ENCODE peak calls at places on chromosomes 16 and 17, in four cellular contexts. One of them, this sample, is unnamed.

GRCh38 chr17:2192367-2193028 is 111.1 kb downstream of the SMG6 start:
- DNase-seq in RWPE2: peak; percentile 82
- DNase-seq in IMR-90: peak; percentile 99
- DNase-seq in AG04450: peak; percentile 93
- DNase-seq in this sample: peak; percentile 96

GRCh38 chr17:58335061-58335731 is 6.6 kb upstream of the TSPOAP1 start:
- DNase-seq in RWPE2: no peak
- DNase-seq in IMR-90: no peak
- DNase-seq in AG04450: no peak
- DNase-seq in this sample: no peak

GRCh38 chr16:81601008-81601428 is 156.4 kb downstream of the CMIP start:
- DNase-seq in RWPE2: peak; percentile 92
- DNase-seq in IMR-90: peak; percentile 72
- DNase-seq in AG04450: no peak
- DNase-seq in this sample: peak; percentile 98

GRCh38 chr17:65638221-65638940 is 76.9 kb upstream of the AXIN2 start:
- DNase-seq in RWPE2: no peak
- DNase-seq in IMR-90: peak; percentile 84
- DNase-seq in AG04450: peak; percentile 62
- DNase-seq in this sample: no peak

GRCh38 chr16:85151079-85151602 is 38.9 kb upstream of the CIBAR2 start:
- DNase-seq in RWPE2: no peak
- DNase-seq in IMR-90: no peak
- DNase-seq in AG04450: no peak
- DNase-seq in this sample: no peak

GRCh38 chr17:81483085-81483861 is 29.3 kb downstream of the ACTG1 start:
- DNase-seq in RWPE2: peak; percentile 73
- DNase-seq in IMR-90: no peak
- DNase-seq in AG04450: no peak
- DNase-seq in this sample: no peak

GRCh38 chr17:38702166-38702899 is 2.7 kb upstream of the MLLT6 start:
- DNase-seq in RWPE2: peak; percentile 89
- DNase-seq in IMR-90: peak; percentile 81
- DNase-seq in AG04450: peak; percentile 55
- DNase-seq in this sample: peak; percentile 54

GRCh38 chr16:55398683-55399230 is 74.8 kb downstream of the IRX6 start:
- DNase-seq in RWPE2: no peak
- DNase-seq in IMR-90: no peak
- DNase-seq in AG04450: no peak
- DNase-seq in this sample: no peak

GRCh38 chr17:35931794-35932419 is 1.3 kb upstream of the RDM1 start:
- DNase-seq in RWPE2: no peak
- DNase-seq in IMR-90: peak; percentile 27
- DNase-seq in AG04450: no peak
- DNase-seq in this sample: no peak

GRCh38 chr17:41962768-41963434 is 3.7 kb upstream of the CNP start:
- DNase-seq in RWPE2: no peak
- DNase-seq in IMR-90: peak; percentile 53
- DNase-seq in AG04450: peak; percentile 21
- DNase-seq in this sample: peak; percentile 37

GRCh38 chr16:10322723-10323527 is 62.9 kb upstream of the ATF7IP2 start:
- DNase-seq in RWPE2: no peak
- DNase-seq in IMR-90: no peak
- DNase-seq in AG04450: no peak
- DNase-seq in this sample: no peak

GRCh38 chr17:57255182-57255775 is 1.0 kb upstream of the MSI2 start:
- DNase-seq in RWPE2: no peak
- DNase-seq in IMR-90: no peak
- DNase-seq in AG04450: no peak
- DNase-seq in this sample: no peak

GRCh38 chr17:8556074-8556473 is 74.5 kb downstream of the MYH10 start:
- DNase-seq in RWPE2: no peak
- DNase-seq in IMR-90: no peak
- DNase-seq in AG04450: no peak
- DNase-seq in this sample: peak; percentile 52

GRCh38 chr16:85187002-85187401 is 74.7 kb upstream of the CIBAR2 start:
- DNase-seq in RWPE2: no peak
- DNase-seq in IMR-90: peak; percentile 89
- DNase-seq in AG04450: no peak
- DNase-seq in this sample: no peak

GRCh38 chr17:80924111-80924806 is 67.4 kb upstream of the CHMP6 start:
- DNase-seq in RWPE2: peak; percentile 58
- DNase-seq in IMR-90: no peak
- DNase-seq in AG04450: no peak
- DNase-seq in this sample: no peak

GRCh38 chr17:50139950-50140885 is 10.3 kb upstream of the SAMD14 start:
- DNase-seq in RWPE2: peak; percentile 76
- DNase-seq in IMR-90: peak; percentile 73
- DNase-seq in AG04450: no peak
- DNase-seq in this sample: peak; percentile 55

GRCh38 chr16:23408242-23409201 is 44.5 kb downstream of the COG7 start:
- DNase-seq in RWPE2: no peak
- DNase-seq in IMR-90: peak; percentile 78
- DNase-seq in AG04450: no peak
- DNase-seq in this sample: peak; percentile 52

GRCh38 chr16:82630219-82630618 is 3.5 kb downstream of the CDH13 start:
- DNase-seq in RWPE2: no peak
- DNase-seq in IMR-90: peak; percentile 68
- DNase-seq in AG04450: no peak
- DNase-seq in this sample: peak; percentile 53

GRCh38 chr16:82628741-82629140 is 2.0 kb downstream of the CDH13 start:
- DNase-seq in RWPE2: no peak
- DNase-seq in IMR-90: no peak
- DNase-seq in AG04450: no peak
- DNase-seq in this sample: peak; percentile 29

GRCh38 chr16:82631701-82632685 is 5.2 kb downstream of the CDH13 start:
- DNase-seq in RWPE2: no peak
- DNase-seq in IMR-90: peak; percentile 33
- DNase-seq in AG04450: no peak
- DNase-seq in this sample: peak; percentile 78

GRCh38 chr16:82629441-82630027 is 2.8 kb downstream of the CDH13 start:
- DNase-seq in RWPE2: no peak
- DNase-seq in IMR-90: peak; percentile 34
- DNase-seq in AG04450: no peak
- DNase-seq in this sample: peak; percentile 75

DNA sequence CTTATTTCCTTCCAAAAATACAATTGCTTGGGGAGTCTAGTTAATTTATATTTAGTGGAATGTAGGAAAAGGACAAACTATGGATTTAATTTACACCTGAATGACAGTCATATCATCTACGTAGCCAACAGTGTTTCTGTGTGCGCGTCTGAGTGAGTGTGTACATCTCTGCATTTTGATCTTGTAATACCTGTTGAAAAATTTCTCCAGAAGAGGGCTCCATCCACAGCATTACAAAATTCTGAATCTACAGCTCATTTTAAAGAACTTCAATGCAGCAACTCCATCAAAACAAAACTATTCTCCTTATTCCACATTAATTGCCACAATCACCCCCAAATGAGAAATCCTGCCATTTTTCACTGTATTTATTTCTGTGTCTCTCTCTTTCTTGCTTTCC is 3.9 kb downstream of the CDH13 start:
- DNase-seq in RWPE2: no peak
- DNase-seq in IMR-90: peak; percentile 60
- DNase-seq in AG04450: no peak
- DNase-seq in this sample: peak; percentile 50
- H3K4me3 ChIP-seq in RWPE2: no peak overlapping the region
- H3K4me3 ChIP-seq in IMR-90: no peak overlapping the region
- H3K4me3 ChIP-seq in AG04450: no peak overlapping the region
- H3K4me3 ChIP-seq in this sample: no peak overlapping the region

DNA sequence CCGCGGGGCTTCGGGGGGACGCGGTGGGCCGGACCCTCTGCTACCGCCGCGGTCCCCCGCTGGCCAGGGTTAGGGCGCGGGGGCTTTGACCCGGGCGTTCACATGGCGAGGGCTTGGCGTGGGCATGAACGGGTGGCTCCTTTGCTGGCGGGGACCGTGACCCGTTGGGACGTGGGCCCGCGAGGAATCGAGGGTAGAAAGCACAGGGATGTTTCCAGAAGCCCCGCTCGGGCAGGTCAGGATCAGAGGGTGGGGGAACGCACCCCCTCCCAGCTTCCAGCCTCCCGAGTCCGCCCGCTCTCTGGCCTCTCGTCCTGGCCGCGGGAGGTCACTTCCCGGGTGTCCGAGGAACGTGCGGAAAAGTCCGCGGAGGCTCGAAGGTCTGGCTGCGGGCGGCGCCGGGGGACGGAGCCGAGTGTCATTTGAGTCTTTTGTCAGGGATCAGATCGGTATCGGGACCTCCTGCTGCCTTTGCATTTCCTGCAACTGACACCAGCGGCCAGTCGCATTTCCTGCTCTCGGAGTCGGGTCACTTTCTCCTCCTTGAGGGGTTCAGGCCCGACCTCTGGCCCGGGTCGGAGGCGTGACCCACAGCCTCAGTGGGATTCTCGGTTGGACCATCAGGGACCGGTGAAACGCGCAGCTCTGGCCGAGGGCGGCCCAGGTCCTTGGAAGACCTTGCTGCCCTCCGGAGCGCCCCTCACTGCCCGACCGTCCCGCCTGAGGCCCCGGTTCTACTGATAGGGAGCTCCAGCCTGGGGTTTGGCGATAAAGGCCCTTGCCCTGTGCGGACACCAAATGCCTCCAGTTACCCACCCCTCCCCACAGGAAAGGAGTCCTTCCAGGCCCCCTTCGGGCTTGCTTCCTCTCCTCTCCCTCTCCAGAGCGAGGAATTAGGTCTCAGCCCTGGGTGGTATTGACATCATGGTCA is 702 bp upstream of the WNT3 start:
- DNase-seq in RWPE2: no peak
- DNase-seq in IMR-90: no peak
- DNase-seq in AG04450: no peak
- DNase-seq in this sample: no peak
- H3K27me3 ChIP-seq in RWPE2: peaks cover 26% of the 10 kb centered on the region
- H3K27me3 ChIP-seq in IMR-90: peaks cover 92% of the 10 kb centered on the region
- H3K27me3 ChIP-seq in AG04450: peaks cover 89% of the 10 kb centered on the region
- H3K27me3 ChIP-seq in this sample: peaks cover 49% of the 10 kb centered on the region

GRCh38 chr17:69679839-69680238 is 265.3 kb downstream of the MAP2K6 start:
- DNase-seq in RWPE2: no peak
- DNase-seq in IMR-90: no peak
- DNase-seq in AG04450: no peak
- DNase-seq in this sample: no peak

GRCh38 chr17:69672924-69673323 is 258.4 kb downstream of the MAP2K6 start:
- DNase-seq in RWPE2: no peak
- DNase-seq in IMR-90: peak; percentile 87
- DNase-seq in AG04450: no peak
- DNase-seq in this sample: peak; percentile 61

DNA sequence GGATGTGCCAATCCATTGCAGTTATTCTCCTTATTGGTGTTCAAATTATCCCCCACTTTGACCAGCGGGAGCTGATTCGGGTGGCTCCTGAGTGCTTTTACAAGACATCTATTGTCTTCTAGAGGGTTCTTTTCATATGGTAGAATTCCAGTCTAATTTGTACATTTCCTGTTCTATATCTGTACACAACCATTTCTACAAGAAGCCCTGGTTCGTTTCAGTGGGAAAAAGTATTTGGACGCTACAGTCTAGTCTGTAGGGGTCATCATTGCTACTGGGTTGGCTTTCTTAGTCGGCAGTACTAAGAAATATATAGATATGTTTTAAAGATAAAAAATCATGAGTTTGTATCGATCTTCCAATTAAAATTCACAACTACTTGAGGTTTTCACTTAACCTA is 262.6 kb downstream of the MAP2K6 start:
- DNase-seq in RWPE2: no peak
- DNase-seq in IMR-90: no peak
- DNase-seq in AG04450: no peak
- DNase-seq in this sample: no peak
- TF ChIP-seq CTCF in RWPE2: no peak
- TF ChIP-seq CTCF in IMR-90: no peak
- TF ChIP-seq CTCF in AG04450: peak; percentile 6
- TF ChIP-seq CTCF in this sample: no peak

GRCh38 chr17:76354317-76354729 is 607 bp upstream of the PRPSAP1 start:
- DNase-seq in RWPE2: peak; percentile 56
- DNase-seq in IMR-90: no peak
- DNase-seq in AG04450: no peak
- DNase-seq in this sample: no peak

GRCh38 chr17:76350463-76350862 is 3.3 kb downstream of the PRPSAP1 start:
- DNase-seq in RWPE2: no peak
- DNase-seq in IMR-90: no peak
- DNase-seq in AG04450: no peak
- DNase-seq in this sample: no peak

GRCh38 chr17:76353004-76353598 is 615 bp downstream of the PRPSAP1 start:
- DNase-seq in RWPE2: peak; percentile 68
- DNase-seq in IMR-90: no peak
- DNase-seq in AG04450: no peak
- DNase-seq in this sample: no peak

GRCh38 chr17:76353599-76354316 is at the start of gene PRPSAP1:
- DNase-seq in RWPE2: peak; percentile 91
- DNase-seq in IMR-90: peak; percentile 87
- DNase-seq in AG04450: peak; percentile 66
- DNase-seq in this sample: peak; percentile 87

DNA sequence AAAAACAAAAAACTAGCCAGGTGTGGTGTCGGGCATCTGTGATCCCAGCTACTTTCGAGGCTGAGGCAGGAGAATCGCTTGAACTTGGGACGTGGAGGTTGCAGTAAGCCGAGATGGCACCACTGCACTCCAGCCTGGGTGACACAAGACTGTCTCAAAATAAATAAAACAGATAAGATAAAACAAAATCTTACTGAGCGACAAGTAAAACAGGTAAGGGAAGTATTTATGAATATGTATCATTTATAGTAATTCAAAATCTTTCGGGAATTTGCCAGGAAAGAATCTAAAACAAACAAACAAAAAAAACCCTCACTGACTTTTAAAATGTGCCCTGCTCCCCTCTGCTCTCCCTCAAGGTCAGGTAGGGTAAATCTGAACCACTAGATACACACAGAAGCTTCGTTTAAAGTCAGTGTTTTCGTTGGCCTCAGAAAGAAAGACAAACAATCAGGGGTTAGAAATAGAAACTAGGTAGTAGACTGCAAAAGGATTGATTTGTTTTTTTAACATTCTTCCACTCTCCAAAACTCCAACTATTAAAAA is 2.1 kb downstream of the PRPSAP1 start:
- DNase-seq in RWPE2: no peak
- DNase-seq in IMR-90: no peak
- DNase-seq in AG04450: no peak
- DNase-seq in this sample: no peak
- H3K4me3 ChIP-seq in RWPE2: no peak overlapping the region
- H3K4me3 ChIP-seq in IMR-90: peak overlapping the region; percentile 7
- H3K4me3 ChIP-seq in AG04450: no peak overlapping the region
- H3K4me3 ChIP-seq in this sample: no peak overlapping the region

GRCh38 chr16:20347666-20348364 is 4.7 kb downstream of the UMOD start:
- DNase-seq in RWPE2: no peak
- DNase-seq in IMR-90: no peak
- DNase-seq in AG04450: no peak
- DNase-seq in this sample: no peak
- H3K27me3 ChIP-seq in RWPE2: peaks cover 4% of the 10 kb centered on the region
- H3K27me3 ChIP-seq in IMR-90: no peaks in the 10 kb centered on the region
- H3K27me3 ChIP-seq in AG04450: no peaks in the 10 kb centered on the region
- H3K27me3 ChIP-seq in this sample: no peaks in the 10 kb centered on the region